ENCODE peak calls at places on chromosome 22, in eight cellular contexts. V is activated CD4-positive, alpha-beta T cell treated with anti-CD3 and anti-CD28 coated beads, Interleukin-2, amount 50 U/mL, for 48 hours; C is EL; X is lung; F is ovary; H is tibial nerve; B is colonic mucosa; P is ureter. O is an unnamed sample.

GRCh38 chr22:19175026-19175601 is 3.4 kb downstream of the SLC25A1 start:
- DNase-seq in B (no peak), F (no peak), P (no peak), V (no peak), C (no peak), X (no peak), H (no peak), O (no peak)

GRCh38 chr22:44929348-44930015 is 80.3 kb downstream of the PHF21B start:
- DNase-seq in F (no peak), X (no peak), V (no peak), H (no peak), C (no peak), P (no peak), B (no peak), O (no peak)

GRCh38 chr22:46349681-46350080 is 14.2 kb downstream of the TRMU start:
- DNase-seq in B (no peak), X (no peak), V (no peak), H (no peak), P (no peak), F (no peak), C (no peak), O (no peak)

GRCh38 chr22:34526681-34527080 is 539.3 kb upstream of the ISX start:
- DNase-seq in X (no peak), P (no peak), C (no peak), V (no peak), B (no peak), F (no peak), H (no peak), O (no peak)

GRCh38 chr22:23058063-23058462 is 12.3 kb upstream of the GNAZ start:
- DNase-seq in X (no peak), V (no peak), B (no peak), C (no peak), F (no peak), H (no peak), P (peak), O (no peak)

GRCh38 chr22:31748490-31748889 is 1.4 kb downstream of the PRR14L start:
- DNase-seq in V (no peak), F (no peak), C (peak), B (no peak), H (no peak), X (no peak), P (no peak), O (no peak)

GRCh38 chr22:31812977-31813605 is 59.3 kb downstream of the DEPDC5 start:
- DNase-seq in F (no peak), V (no peak), C (no peak), P (no peak), H (no peak), B (no peak), X (no peak), O (no peak)

GRCh38 chr22:49371325-49372110 is 456.2 kb downstream of the BRD1 start:
- DNase-seq in C (no peak), V (no peak), H (no peak), F (no peak), P (peak), X (peak), B (peak), O (no peak)

GRCh38 chr22:42611076-42611475 is 3.6 kb downstream of the POLDIP3 start:
- DNase-seq in P (no peak), F (no peak), X (no peak), B (no peak), V (no peak), H (no peak), C (no peak), O (no peak)

O was measured in foreskin keratinocyte.